ENCODE peak calls at places on chromosomes 6 and 20, in seven cellular contexts. V is A549, R is HCT116, T is H1, A is K562, P is HepG2, N is GM12878. I is an unnamed sample.

GRCh38 chr6:153096031-153096430 is 35.1 kb downstream of the RGS17 start:
- DNase-seq in R (no peak), T (no peak), A (no peak), P (no peak), V (no peak), N (no peak), I (no peak)

GRCh38 chr6:41654433-41655020 is 16.3 kb downstream of the MDFI start:
- DNase-seq in N (no peak), V (no peak), P (no peak), R (no peak), A (no peak), T (no peak), I (no peak)

GRCh38 chr6:1244941-1245340 is 67.0 kb upstream of the FOXQ1 start:
- DNase-seq in A (no peak), V (no peak), R (no peak), T (peak; percentile 39), N (no peak), P (no peak), I (no peak)

GRCh38 chr6:108113557-108114519 is 39.3 kb upstream of the OSTM1 start:
- DNase-seq in P (peak; percentile 41), R (peak; percentile 35), N (no peak), A (peak; percentile 60), T (peak; percentile 80), V (peak; percentile 74), I (peak; percentile 67)

GRCh38 chr20:32189691-32190607 is 17.6 kb downstream of the PLAGL2 start:
- DNase-seq in T (peak; percentile 86), R (no peak), V (no peak), P (no peak), A (no peak), N (no peak), I (peak; percentile 41)

GRCh38 chr6:159107451-159108260 is 61.5 kb upstream of the FNDC1 start:
- DNase-seq in V (no peak), R (no peak), T (peak; percentile 35), N (no peak), A (no peak), P (no peak), I (no peak)

GRCh38 chr6:30881987-30882763 is 2.1 kb upstream of the DDR1 start:
- DNase-seq in T (no peak), N (no peak), A (no peak), V (no peak), P (no peak), R (no peak), I (no peak)

GRCh38 chr6:123830110-123830509 is 26.4 kb downstream of the NKAIN2 start:
- DNase-seq in V (no peak), R (no peak), T (no peak), A (no peak), N (no peak), P (no peak), I (peak; percentile 21)

GRCh38 chr6:38272222-38272621 is 367.5 kb downstream of the BTBD9 start:
- DNase-seq in N (no peak), T (no peak), V (no peak), R (no peak), P (no peak), A (no peak), I (no peak)

GRCh38 chr6:100175814-100176275 is 181.8 kb upstream of the MCHR2 start:
- DNase-seq in A (no peak), V (no peak), N (no peak), R (no peak), T (no peak), P (peak; percentile 16), I (peak; percentile 44)

GRCh38 chr20:23141450-23142161 is 55.5 kb upstream of the CD93 start:
- DNase-seq in T (no peak), R (no peak), A (no peak), V (no peak), P (peak; percentile 35), N (no peak), I (no peak)

GRCh38 chr6:35152067-35152707 is 11.0 kb upstream of the TCP11 start:
- DNase-seq in R (peak; percentile 7), P (no peak), N (no peak), T (no peak), V (no peak), A (no peak), I (no peak)

GRCh38 chr6:34526241-34526972 is 29.7 kb downstream of the SPDEF start:
- DNase-seq in A (peak; percentile 40), N (no peak), V (no peak), T (no peak), P (no peak), R (no peak), I (no peak)

GRCh38 chr6:72466471-72466870 is 155.4 kb upstream of the KCNQ5 start:
- DNase-seq in P (no peak), R (no peak), V (no peak), T (no peak), N (no peak), A (no peak), I (no peak)

GRCh38 chr6:7566031-7566556 is 23.9 kb upstream of the SNRNP48 start:
- DNase-seq in A (no peak), N (no peak), R (no peak), P (no peak), V (no peak), T (no peak), I (no peak)

GRCh38 chr20:25293507-25293906 is 45.6 kb downstream of the PYGB start:
- DNase-seq in N (no peak), V (no peak), R (no peak), T (no peak), A (no peak), P (no peak), I (no peak)

GRCh38 chr6:43268348-43268685 is 25.0 kb downstream of the TTBK1 start:
- DNase-seq in A (no peak), T (no peak), N (no peak), R (no peak), P (no peak), V (no peak), I (no peak)

GRCh38 chr6:43883698-43884659 is 114.0 kb downstream of the VEGFA start:
- DNase-seq in N (peak; percentile 40), T (no peak), P (no peak), V (no peak), R (no peak), A (no peak), I (no peak)

GRCh38 chr20:34997171-34997570 is 41.5 kb downstream of the MYH7B start:
- DNase-seq in R (no peak), N (no peak), P (no peak), T (no peak), A (no peak), V (no peak), I (no peak)

GRCh38 chr6:12957321-12958051 is 240.9 kb downstream of the PHACTR1 start:
- DNase-seq in T (peak; percentile 57), V (peak; percentile 6), R (no peak), N (no peak), A (no peak), P (no peak), I (peak; percentile 76)

GRCh38 chr6:96104910-96105309 is 89.1 kb downstream of the FUT9 start:
- DNase-seq in V (no peak), R (no peak), T (no peak), A (no peak), N (no peak), P (no peak), I (no peak)

DNA sequence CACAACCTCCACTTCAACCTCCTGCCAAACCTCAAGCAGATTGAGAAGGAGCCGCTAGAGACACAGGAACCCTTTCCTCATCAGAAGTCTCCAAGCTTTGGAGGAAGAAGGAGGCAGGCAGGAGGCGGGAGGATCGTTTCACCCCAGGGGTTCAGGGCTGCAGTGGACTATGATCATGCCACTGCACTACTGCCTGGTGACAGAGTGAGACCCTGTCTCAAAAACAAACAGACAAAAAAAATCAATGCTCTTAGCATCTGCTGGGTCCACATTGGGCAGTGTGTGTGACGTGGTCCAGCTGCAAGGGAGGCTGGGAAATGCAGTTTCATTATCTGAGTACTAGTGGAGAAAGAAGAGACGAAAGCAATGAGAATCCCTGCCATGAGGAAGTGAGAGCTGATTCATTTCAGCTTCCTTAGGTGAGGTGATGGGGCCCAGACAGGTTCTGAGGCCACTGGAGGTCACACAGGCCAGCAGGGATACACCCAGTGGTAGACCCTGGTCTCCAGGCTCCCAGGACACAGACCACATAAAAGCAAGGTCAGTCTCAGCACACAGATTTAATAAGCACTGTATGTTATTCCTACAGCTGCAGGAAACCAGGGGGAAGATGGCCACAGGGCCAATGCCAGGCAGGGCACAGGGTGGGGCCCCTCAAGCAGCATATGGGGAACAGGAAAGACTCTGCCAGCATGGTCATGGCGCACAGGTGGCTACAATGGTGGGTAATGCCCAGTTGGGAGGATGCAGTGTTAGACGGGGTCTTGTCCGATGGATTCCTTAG is 4.3 kb downstream of the GFRA4 start:
- DNase-seq in T (no peak), N (peak; percentile 77), P (peak; percentile 81), V (no peak), A (no peak), R (no peak), I (no peak)
- TF ChIP-seq MAX in T (no peak), N (no peak), P (peak; percentile 54), V (no peak), A (no peak), R (no peak), I (no peak)

GRCh38 chr6:158060447-158061360 is 79.0 kb downstream of the SYNJ2 start:
- DNase-seq in R (no peak), A (no peak), N (no peak), T (no peak), V (peak; percentile 46), P (no peak), I (peak; percentile 92)
- H3K4me2 ChIP-seq in R (peak overlapping the region; percentile 74), A (no peak overlapping the region), N (no peak overlapping the region), T (no peak overlapping the region), V (peak overlapping the region; percentile 60), P (no peak overlapping the region), I (peak overlapping the region; percentile 15)

DNA sequence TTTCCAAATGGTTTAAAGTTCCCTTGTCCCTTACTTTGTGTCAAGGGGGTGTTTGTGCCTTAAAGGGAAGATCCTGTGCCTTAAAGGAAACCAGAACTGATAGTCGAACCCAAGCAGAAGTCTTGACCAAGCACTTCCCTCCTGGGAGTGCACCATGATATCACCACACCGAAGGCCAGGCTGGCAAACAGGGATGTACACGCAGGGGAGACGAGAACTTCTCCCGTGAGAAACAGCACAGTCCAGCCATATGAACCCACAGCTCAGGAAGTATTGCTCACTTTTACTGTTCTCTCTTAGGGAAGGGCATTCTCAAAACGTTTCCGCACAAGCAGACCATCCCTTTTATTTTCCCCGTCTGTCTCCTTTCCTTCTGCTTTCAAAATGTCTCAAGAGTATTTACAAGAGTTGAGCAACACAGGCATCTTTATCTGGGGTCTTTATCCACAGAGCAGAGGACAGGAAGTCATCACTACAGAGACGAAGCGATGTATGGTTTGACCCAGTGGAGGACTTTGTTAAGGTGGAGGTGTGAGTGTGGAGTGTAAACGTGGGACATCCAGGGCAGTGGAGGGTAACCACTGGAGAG is 12.8 kb upstream of the SERPINB1 start:
- DNase-seq in P (no peak), A (no peak), R (no peak), N (no peak), T (no peak), V (no peak), I (peak; percentile 94)
- TF ChIP-seq POLR2A in P (no peak), A (no peak), R (no peak), N (no peak), T (no peak), V (no peak), I (peak; percentile 37)

GRCh38 chr20:11305406-11305805 is 612.3 kb upstream of the BTBD3 start:
- DNase-seq in T (no peak), A (no peak), N (peak; percentile 31), P (no peak), R (no peak), V (no peak), I (peak; percentile 28)
- TF ChIP-seq MAX in T (peak; percentile 51), A (no peak), N (no peak), P (no peak), R (no peak), V (no peak), I (no peak)